ENCODE peak calls at places on chromosome 14, in six cellular contexts. J, L, W, Q, F and U are unnamed samples.

GRCh38 chr14:51622376-51622775 is 29.3 kb upstream of the FRMD6 start:
- DNase-seq in J (no peak), L (no peak), W (no peak), Q (no peak), F (no peak), U (no peak)

GRCh38 chr14:97416550-97416949 is 619.4 kb downstream of the VRK1 start:
- DNase-seq in J (no peak), L (no peak), W (no peak), Q (no peak), F (no peak), U (no peak)

GRCh38 chr14:103561381-103562134 is 899 bp downstream of the BAG5 start:
- DNase-seq in J (no peak), L (peak; percentile 51), W (peak; percentile 59), Q (peak; percentile 27), F (no peak), U (peak; percentile 55)

GRCh38 chr14:30295980-30296379 is 263.0 kb upstream of the G2E3 start:
- DNase-seq in J (no peak), L (peak; percentile 30), W (no peak), Q (no peak), F (no peak), U (no peak)

GRCh38 chr14:61493239-61493638 is 171.9 kb downstream of the PRKCH start:
- DNase-seq in J (no peak), L (no peak), W (no peak), Q (no peak), F (no peak), U (no peak)

GRCh38 chr14:27390130-27390529 is 792.3 kb upstream of the NOVA1 start:
- DNase-seq in J (no peak), L (no peak), W (no peak), Q (no peak), F (no peak), U (no peak)

GRCh38 chr14:21846227-21846885 is 172.7 kb upstream of the OR4E1 start:
- DNase-seq in J (no peak), L (peak; percentile 40), W (no peak), Q (peak; percentile 34), F (no peak), U (no peak)

GRCh38 chr14:45253754-45254300 is 825 bp upstream of the MIS18BP1 start:
- DNase-seq in J (no peak), L (no peak), W (no peak), Q (no peak), F (no peak), U (no peak)

GRCh38 chr14:84282618-84283017 is 1247.3 kb upstream of the FLRT2 start:
- DNase-seq in J (no peak), L (no peak), W (no peak), Q (no peak), F (no peak), U (no peak)

GRCh38 chr14:29630566-29631160 is 297.0 kb downstream of the PRKD1 start:
- DNase-seq in J (no peak), L (no peak), W (no peak), Q (no peak), F (no peak), U (no peak)

GRCh38 chr14:64831419-64831818 is 48.3 kb downstream of the SPTB start:
- DNase-seq in J (no peak), L (no peak), W (no peak), Q (no peak), F (no peak), U (no peak)

GRCh38 chr14:22319526-22320352 is 269.3 kb downstream of the DAD1 start:
- DNase-seq in J (no peak), L (peak; percentile 53), W (no peak), Q (peak; percentile 80), F (peak; percentile 42), U (no peak)

GRCh38 chr14:60637490-60638452 is 11.5 kb downstream of the SIX1 start:
- DNase-seq in J (no peak), L (no peak), W (no peak), Q (no peak), F (no peak), U (no peak)

DNA sequence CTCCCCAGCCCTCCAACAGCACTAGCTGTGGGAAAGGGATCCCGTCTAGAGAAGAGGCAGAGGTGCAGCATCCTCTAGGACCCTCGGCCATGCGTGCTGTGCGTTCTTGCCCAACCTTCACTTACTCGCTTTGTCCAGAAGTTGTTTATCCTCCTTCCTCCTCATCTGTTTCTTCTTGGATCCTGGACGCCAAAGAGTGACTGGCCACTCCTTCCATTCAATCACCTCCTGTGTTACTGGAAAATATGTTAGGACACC is 140.5 kb downstream of the ZFP36L1 start:
- DNase-seq in J (no peak), L (no peak), W (no peak), Q (no peak), F (no peak), U (no peak)
- TF ChIP-seq POLR2AphosphoS5 in J (no peak), L (no peak), W (no peak), Q (no peak), F (no peak), U (no peak)

GRCh38 chr14:89537911-89538310 is 120.9 kb upstream of the FOXN3 start:
- DNase-seq in J (no peak), L (no peak), W (no peak), Q (no peak), F (no peak), U (no peak)
- TF ChIP-seq POLR2A in J (no peak), L (no peak), W (no peak), Q (no peak), F (no peak), U (no peak)

GRCh38 chr14:54026671-54027070 is 70.0 kb upstream of the BMP4 start:
- DNase-seq in J (no peak), L (no peak), W (no peak), Q (no peak), F (no peak), U (no peak)

GRCh38 chr14:54023027-54023426 is 66.4 kb upstream of the BMP4 start:
- DNase-seq in J (no peak), L (no peak), W (no peak), Q (no peak), F (peak; percentile 39), U (no peak)

DNA sequence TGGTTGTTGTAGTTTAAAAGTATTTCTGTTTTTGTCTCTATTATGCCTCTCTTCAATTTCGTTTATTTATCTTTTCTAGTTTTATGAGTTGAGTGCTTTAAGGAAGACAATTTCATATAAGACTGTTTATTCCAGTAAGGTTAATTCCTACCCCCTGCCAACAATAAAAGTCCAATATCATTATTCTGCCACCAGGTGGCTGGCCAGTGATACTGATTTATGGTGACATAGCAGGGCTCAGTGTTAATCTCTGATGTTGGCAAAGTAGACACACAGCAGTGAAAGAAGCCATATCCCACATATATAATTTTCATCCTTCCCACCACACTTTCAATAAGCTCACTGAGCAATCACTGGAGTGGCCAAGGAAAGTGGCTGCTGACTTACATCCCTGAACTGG is 69.0 kb upstream of the BMP4 start:
- DNase-seq in J (no peak), L (no peak), W (no peak), Q (peak; percentile 36), F (no peak), U (no peak)
- TF ChIP-seq TAF1 in J (no peak), L (no peak), W (no peak), Q (no peak), F (no peak), U (no peak)

GRCh38 chr14:100156776-100157175 is 2.7 kb downstream of the DEGS2 start:
- DNase-seq in J (no peak), L (no peak), W (no peak), Q (no peak), F (no peak), U (no peak)

GRCh38 chr14:100159865-100160533 is 554 bp upstream of the DEGS2 start:
- DNase-seq in J (no peak), L (no peak), W (no peak), Q (no peak), F (no peak), U (no peak)

GRCh38 chr14:100160534-100160916 is 1.1 kb upstream of the DEGS2 start:
- DNase-seq in J (no peak), L (no peak), W (no peak), Q (no peak), F (no peak), U (no peak)

GRCh38 chr14:100158566-100159106 is 809 bp downstream of the DEGS2 start:
- DNase-seq in J (no peak), L (no peak), W (no peak), Q (no peak), F (no peak), U (no peak)

GRCh38 chr14:100159107-100159864 is at the start of gene DEGS2:
- DNase-seq in J (no peak), L (no peak), W (peak; percentile 79), Q (no peak), F (no peak), U (peak; percentile 75)
- TF ChIP-seq POLR2AphosphoS5 in J (no peak), L (no peak), W (no peak), Q (no peak), F (no peak), U (no peak)

GRCh38 chr14:37586783-37587428 is 8.1 kb downstream of the FOXA1 start:
- DNase-seq in J (no peak), L (no peak), W (no peak), Q (no peak), F (no peak), U (no peak)

GRCh38 chr14:37583358-37584210 is 11.5 kb downstream of the FOXA1 start:
- DNase-seq in J (no peak), L (no peak), W (no peak), Q (peak; percentile 54), F (no peak), U (no peak)

GRCh38 chr14:37585971-37586759 is 8.9 kb downstream of the FOXA1 start:
- DNase-seq in J (no peak), L (no peak), W (no peak), Q (no peak), F (no peak), U (no peak)

GRCh38 chr14:37585101-37585479 is 10.0 kb downstream of the FOXA1 start:
- DNase-seq in J (no peak), L (no peak), W (no peak), Q (no peak), F (no peak), U (no peak)

GRCh38 chr14:37584211-37585100 is 10.6 kb downstream of the FOXA1 start:
- DNase-seq in J (no peak), L (no peak), W (no peak), Q (no peak), F (no peak), U (no peak)
- TF ChIP-seq POLR2A in J (no peak), L (no peak), W (no peak), Q (no peak), F (no peak), U (no peak)

GRCh38 chr14:77041837-77042557 is 13.5 kb upstream of the IRF2BPL start:
- DNase-seq in J (no peak), L (peak; percentile 57), W (no peak), Q (no peak), F (no peak), U (no peak)
- TF ChIP-seq TAF1 in J (no peak), L (no peak), W (no peak), Q (no peak), F (no peak), U (no peak)